ENCODE peak calls at places on chromosomes 6 and 20, in five cellular contexts. D is HuH-7.5, Q is skeletal muscle cell, N is mammary epithelial cell, G is IMR-90. Y is an unnamed sample.

GRCh38 chr6:53710788-53711187 is 45.2 kb upstream of the KLHL31 start:
- DNase-seq in Q (no peak), D (no peak), N (no peak), G (no peak), Y (no peak)

GRCh38 chr20:13443690-13444089 is 195.0 kb downstream of the TASP1 start:
- DNase-seq in N (no peak), D (no peak), G (no peak), Q (no peak), Y (no peak)

GRCh38 chr6:157853902-157854481 is 30.9 kb downstream of the SNX9 start:
- DNase-seq in D (no peak), G (no peak), N (no peak), Q (no peak), Y (no peak)

GRCh38 chr6:111722220-111722731 is 116.6 kb upstream of the TRAF3IP2 start:
- DNase-seq in D (no peak), N (peak; percentile 10), G (peak; percentile 76), Q (peak; percentile 69), Y (no peak)

GRCh38 chr6:89963391-89963790 is 69.1 kb downstream of the GJA10 start:
- DNase-seq in N (peak; percentile 16), Q (no peak), G (peak; percentile 17), D (no peak), Y (no peak)

GRCh38 chr6:139047677-139048076 is 19.1 kb downstream of the ABRACL start:
- DNase-seq in N (no peak), Q (no peak), G (no peak), D (no peak), Y (no peak)

GRCh38 chr6:25756382-25757354 is 2.1 kb downstream of the SLC17A4 start:
- DNase-seq in D (no peak), N (no peak), G (no peak), Q (no peak), Y (no peak)

GRCh38 chr6:24922854-24923253 is 12.9 kb downstream of the RIPOR2 start:
- DNase-seq in Q (no peak), N (no peak), G (no peak), D (no peak), Y (no peak)

GRCh38 chr6:7691675-7692452 is 34.0 kb upstream of the BMP6 start:
- DNase-seq in G (peak; percentile 50), N (peak; percentile 99), Q (peak; percentile 64), D (peak; percentile 22), Y (peak; percentile 61)

GRCh38 chr20:53643031-53643832 is 49.6 kb upstream of the ZNF217 start:
- DNase-seq in D (no peak), N (peak; percentile 82), G (peak; percentile 80), Q (peak; percentile 36), Y (peak; percentile 37)

GRCh38 chr20:37358366-37359150 is 12.6 kb downstream of the SRC start:
- DNase-seq in Q (no peak), G (no peak), N (peak; percentile 91), D (no peak), Y (no peak)

GRCh38 chr6:139996253-139996834 is 621.9 kb upstream of the CITED2 start:
- DNase-seq in Q (no peak), G (no peak), D (peak; percentile 79), N (peak; percentile 11), Y (peak; percentile 64)

GRCh38 chr6:87408721-87409155 is 966 bp downstream of the CFAP206 start:
- DNase-seq in Q (no peak), N (no peak), G (no peak), D (peak; percentile 22), Y (no peak)

GRCh38 chr6:120173250-120173649 is 823.7 kb upstream of the MAN1A1 start:
- DNase-seq in N (no peak), G (no peak), D (no peak), Q (no peak), Y (no peak)

GRCh38 chr6:110564703-110565421 is 88.4 kb upstream of the SLC22A16 start:
- DNase-seq in D (no peak), Q (no peak), G (no peak), N (no peak), Y (no peak)

GRCh38 chr6:161139766-161140553 is 133.9 kb downstream of the AGPAT4 start:
- DNase-seq in G (peak; percentile 42), Q (no peak), D (no peak), N (no peak), Y (peak; percentile 85)

GRCh38 chr6:160282444-160282843 is 23.8 kb upstream of the SLC22A2 start:
- DNase-seq in G (no peak), Q (no peak), D (no peak), N (no peak), Y (no peak)

GRCh38 chr6:31547727-31548422 is 467 bp downstream of the NFKBIL1 start:
- DNase-seq in N (no peak), G (no peak), D (no peak), Q (no peak), Y (no peak)

GRCh38 chr6:56652994-56653393 is 10.3 kb upstream of the DST start:
- DNase-seq in Q (peak; percentile 52), D (no peak), G (peak; percentile 83), N (peak; percentile 89), Y (no peak)

GRCh38 chr20:45140836-45141235 is 16.6 kb upstream of the WFDC12 start:
- DNase-seq in D (no peak), G (no peak), N (no peak), Q (no peak), Y (no peak)

GRCh38 chr20:58022711-58023110 is 205.7 kb downstream of the ANKRD60 start:
- DNase-seq in G (no peak), D (no peak), N (no peak), Q (no peak), Y (peak; percentile 27)

GRCh38 chr20:59770270-59770669 is 163.2 kb downstream of the SYCP2 start:
- DNase-seq in Q (no peak), N (no peak), G (no peak), D (peak; percentile 47), Y (no peak)

GRCh38 chr20:64256282-64256947 is 867 bp downstream of the PCMTD2 start:
- DNase-seq in Q (no peak), G (peak; percentile 10), D (no peak), N (no peak), Y (no peak)

GRCh38 chr6:3195695-3196497 is 31.6 kb downstream of the TUBB2B start:
- DNase-seq in D (no peak), N (no peak), G (no peak), Q (no peak), Y (peak; percentile 49)

GRCh38 chr6:110357298-110357695 is 852 bp downstream of the METTL24 start:
- DNase-seq in Q (no peak), G (no peak), D (no peak), N (no peak), Y (no peak)

GRCh38 chr6:26233608-26234420 is 131.2 kb upstream of the BTN3A2 start:
- DNase-seq in N (peak; percentile 60), G (peak; percentile 63), D (no peak), Q (no peak), Y (peak; percentile 50)

GRCh38 chr6:6210994-6211393 is 109.5 kb downstream of the F13A1 start:
- DNase-seq in D (no peak), N (no peak), Q (no peak), G (no peak), Y (no peak)

GRCh38 chr6:15989397-15989796 is 139.5 kb upstream of the MYLIP start:
- DNase-seq in G (no peak), D (no peak), Q (no peak), N (no peak), Y (no peak)

GRCh38 chr6:170190046-170190445 is 100.8 kb downstream of the DLL1 start:
- DNase-seq in G (no peak), N (no peak), D (no peak), Q (no peak), Y (no peak)

GRCh38 chr6:126335210-126335609 is 4.7 kb upstream of the CENPW start:
- DNase-seq in Q (no peak), D (no peak), N (no peak), G (no peak), Y (no peak)

GRCh38 chr6:79801362-79801761 is 146.0 kb downstream of the ELOVL4 start:
- DNase-seq in Q (no peak), G (no peak), D (no peak), N (no peak), Y (no peak)

GRCh38 chr6:55836945-55837344 is 38.4 kb downstream of the BMP5 start:
- DNase-seq in Q (no peak), G (no peak), D (no peak), N (no peak), Y (no peak)

GRCh38 chr20:21388566-21388965 is 8.8 kb downstream of the NKX2-4 start:
- DNase-seq in N (no peak), Q (no peak), D (no peak), G (no peak), Y (no peak)

GRCh38 chr6:47440722-47441121 is 36.9 kb upstream of the CD2AP start:
- DNase-seq in G (no peak), N (peak; percentile 32), Q (no peak), D (no peak), Y (no peak)

Y was measured in Caco-2.